ENCODE peak calls at places on chromosome 11, in eight cellular contexts. R is adipocyte, U is mammary epithelial cell, I is upper lobe of right lung, P is colonic mucosa, G is NB4, H is cardiac fibroblast, X is heart right ventricle. B is an unnamed sample.

GRCh38 chr11:130478204-130478701 is 29.8 kb downstream of the ADAMTS15 start:
- DNase-seq in R (peak; percentile 88), U (peak; percentile 33), I (no peak), P (peak; percentile 66), G (no peak), H (peak; percentile 95), X (peak; percentile 81), B (peak; percentile 75)

GRCh38 chr11:14611939-14612338 is 31.7 kb upstream of the PDE3B start:
- DNase-seq in R (no peak), U (no peak), I (no peak), P (no peak), G (peak; percentile 73), H (no peak), X (no peak), B (no peak)

GRCh38 chr11:11027271-11027670 is 169.4 kb upstream of the ZBED5 start:
- DNase-seq in R (peak; percentile 67), U (peak; percentile 83), I (no peak), P (no peak), G (no peak), H (peak; percentile 86), X (no peak), B (no peak)

GRCh38 chr11:11849127-11849746 is 7.5 kb downstream of the USP47 start:
- DNase-seq in R (peak; percentile 37), U (peak; percentile 62), I (no peak), P (peak; percentile 63), G (peak; percentile 81), H (peak; percentile 81), X (peak; percentile 62), B (peak; percentile 42)

GRCh38 chr11:20261526-20261925 is 101.3 kb upstream of the DBX1 start:
- DNase-seq in R (no peak), U (no peak), I (no peak), P (no peak), G (no peak), H (peak; percentile 6), X (no peak), B (no peak)

GRCh38 chr11:36774603-36775002 is 176.6 kb upstream of the RAG2 start:
- DNase-seq in R (peak; percentile 2), U (peak; percentile 92), I (no peak), P (no peak), G (no peak), H (peak; percentile 64), X (no peak), B (no peak)

GRCh38 chr11:15912825-15913224 is 443.5 kb downstream of the SOX6 start:
- DNase-seq in R (no peak), U (no peak), I (peak; percentile 39), P (no peak), G (no peak), H (no peak), X (no peak), B (no peak)

GRCh38 chr11:91396243-91397133 is 828.1 kb upstream of the FAT3 start:
- DNase-seq in R (no peak), U (no peak), I (no peak), P (no peak), G (no peak), H (peak; percentile 1), X (no peak), B (peak; percentile 93)

GRCh38 chr11:71501071-71501985 is 25.7 kb upstream of the KRTAP5-7 start:
- DNase-seq in R (no peak), U (no peak), I (no peak), P (no peak), G (no peak), H (no peak), X (no peak), B (no peak)

GRCh38 chr11:22666700-22667439 is 459 bp downstream of the GAS2 start:
- DNase-seq in R (peak; percentile 35), U (no peak), I (peak; percentile 68), P (peak; percentile 21), G (no peak), H (peak; percentile 6), X (peak; percentile 33), B (no peak)

GRCh38 chr11:15769203-15769602 is 587.1 kb downstream of the SOX6 start:
- DNase-seq in R (no peak), U (peak; percentile 46), I (peak; percentile 56), P (peak; percentile 77), G (no peak), H (no peak), X (no peak), B (peak; percentile 44)

GRCh38 chr11:133526790-133527189 is 5.5 kb downstream of the OPCML start:
- DNase-seq in R (no peak), U (no peak), I (no peak), P (no peak), G (no peak), H (no peak), X (peak; percentile 35), B (no peak)

GRCh38 chr11:20059587-20060021 is 100.7 kb downstream of the DBX1 start:
- DNase-seq in R (peak; percentile 34), U (no peak), I (no peak), P (no peak), G (no peak), H (peak; percentile 36), X (no peak), B (no peak)

GRCh38 chr11:121389651-121390050 is 62.5 kb upstream of the SORL1 start:
- DNase-seq in R (no peak), U (no peak), I (no peak), P (no peak), G (no peak), H (no peak), X (peak; percentile 68), B (no peak)

GRCh38 chr11:33452806-33453205 is 195.6 kb downstream of the HIPK3 start:
- DNase-seq in R (peak; percentile 86), U (peak; percentile 70), I (no peak), P (no peak), G (no peak), H (peak; percentile 87), X (no peak), B (peak; percentile 62)

GRCh38 chr11:93654266-93654665 is 7.2 kb upstream of the CEP295 start:
- DNase-seq in R (no peak), U (no peak), I (no peak), P (no peak), G (no peak), H (no peak), X (no peak), B (no peak)

DNA sequence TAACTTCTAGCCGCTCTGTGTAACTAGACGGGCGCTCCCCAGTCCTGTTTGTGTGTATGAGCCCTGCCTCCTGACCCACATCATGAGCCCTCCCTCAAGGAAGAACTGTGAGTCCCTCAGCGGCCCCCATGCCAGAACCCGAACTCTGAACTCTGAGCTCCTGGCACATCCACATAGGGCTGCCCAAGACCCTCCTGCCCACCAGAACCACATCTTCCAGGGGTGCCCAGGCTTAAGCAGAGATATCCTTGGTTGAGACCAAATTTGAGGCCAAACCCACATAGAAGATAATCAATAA is 3.0 kb downstream of the TRIM29 start:
- DNase-seq in R (no peak), U (no peak), I (peak; percentile 57), P (peak; percentile 9), G (no peak), H (no peak), X (peak; percentile 2), B (no peak)
- H3K4me3 ChIP-seq in R (no peak overlapping the region), U (peak overlapping the region; percentile 96), I (no peak overlapping the region), P (no peak overlapping the region), G (no peak overlapping the region), H (no peak overlapping the region), X (no peak overlapping the region), B (no peak overlapping the region)

DNA sequence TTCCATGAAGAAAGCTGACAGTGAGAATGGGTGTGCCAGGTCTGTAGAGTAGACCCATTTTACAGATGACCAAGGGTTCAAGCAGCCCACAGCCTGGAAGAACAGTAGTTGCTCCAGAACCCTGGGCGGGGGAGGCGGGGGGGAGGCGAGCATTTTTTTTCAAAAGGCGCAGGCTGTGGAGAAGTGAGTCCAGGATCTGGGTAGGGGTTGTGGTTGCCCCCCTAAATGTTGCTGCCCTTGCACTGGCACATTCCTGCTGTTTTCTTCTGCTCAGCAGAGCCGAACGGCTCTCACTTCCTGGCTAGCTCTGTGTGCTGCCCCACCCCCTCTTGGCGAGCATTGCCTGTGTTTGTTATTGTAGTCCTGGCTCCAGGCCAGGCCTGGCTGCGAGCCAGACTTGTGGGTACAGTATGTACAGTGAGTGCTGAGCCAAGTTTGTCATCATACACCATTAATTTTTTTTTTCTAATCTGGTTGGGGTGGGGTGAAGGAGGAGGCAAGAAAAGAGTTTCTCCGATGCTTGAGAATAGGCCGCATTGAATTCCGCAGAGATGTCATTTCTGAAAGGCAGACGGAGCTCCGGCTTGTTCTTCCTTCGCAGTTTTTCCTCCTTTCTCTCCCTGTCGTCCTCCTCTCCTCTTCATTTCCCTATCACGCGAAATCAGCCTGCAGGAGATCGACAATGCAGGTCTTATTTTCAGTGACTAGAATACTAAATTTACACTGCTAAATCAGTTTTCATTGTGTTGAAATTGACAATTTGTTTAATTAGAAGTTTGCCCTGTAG is 100.5 kb downstream of the ZBTB16 start:
- DNase-seq in R (peak; percentile 97), U (peak; percentile 97), I (peak; percentile 99), P (peak; percentile 100), G (peak; percentile 76), H (peak; percentile 99), X (peak; percentile 99), B (peak; percentile 84)
- H3K4me3 ChIP-seq in R (peak overlapping the region; percentile 70), U (peak overlapping the region; percentile 26), I (peak overlapping the region; percentile 19), P (no peak overlapping the region), G (no peak overlapping the region), H (no peak overlapping the region), X (peak overlapping the region; percentile 39), B (no peak overlapping the region)

DNA sequence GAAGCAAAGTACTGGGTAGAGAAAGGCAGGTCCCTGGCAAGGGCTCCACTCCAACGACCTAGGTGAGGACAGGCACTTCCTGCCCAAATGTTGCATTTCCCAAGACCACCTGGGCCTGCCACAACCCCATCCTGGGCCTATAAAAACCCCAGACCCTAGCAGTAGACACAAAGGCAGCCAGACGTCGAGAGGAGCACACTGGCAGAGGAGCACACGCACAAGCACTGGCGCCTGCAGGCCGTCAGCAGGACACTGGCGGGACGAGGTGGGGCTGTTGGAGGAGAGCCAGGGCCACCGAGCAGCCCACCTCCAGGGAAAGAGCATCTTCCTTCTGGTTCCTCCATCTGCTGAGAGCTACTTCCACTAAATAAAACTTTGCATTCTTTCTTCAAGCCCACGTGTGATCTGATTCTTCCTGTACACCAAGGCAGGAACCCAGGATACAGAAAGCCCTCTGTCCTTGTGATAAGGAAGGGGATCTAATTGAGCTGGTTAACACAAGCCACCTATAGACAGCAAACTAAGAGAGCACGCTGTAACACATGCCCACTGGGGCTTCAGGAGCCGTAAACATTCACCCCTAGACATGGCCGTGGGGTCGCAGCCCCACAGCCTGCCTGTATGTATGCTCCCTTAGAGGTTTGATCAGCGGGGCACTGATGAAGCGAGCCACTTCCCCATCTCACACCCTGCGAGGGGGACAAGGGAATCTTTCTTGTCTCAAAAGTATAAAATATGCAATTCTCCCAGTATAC is 89.7 kb upstream of the MTMR2 start:
- DNase-seq in R (no peak), U (no peak), I (no peak), P (no peak), G (peak; percentile 16), H (no peak), X (no peak), B (no peak)
- H3K4me3 ChIP-seq in R (no peak overlapping the region), U (no peak overlapping the region), I (no peak overlapping the region), P (no peak overlapping the region), G (peak overlapping the region; percentile 10), H (no peak overlapping the region), X (no peak overlapping the region), B (no peak overlapping the region)

DNA sequence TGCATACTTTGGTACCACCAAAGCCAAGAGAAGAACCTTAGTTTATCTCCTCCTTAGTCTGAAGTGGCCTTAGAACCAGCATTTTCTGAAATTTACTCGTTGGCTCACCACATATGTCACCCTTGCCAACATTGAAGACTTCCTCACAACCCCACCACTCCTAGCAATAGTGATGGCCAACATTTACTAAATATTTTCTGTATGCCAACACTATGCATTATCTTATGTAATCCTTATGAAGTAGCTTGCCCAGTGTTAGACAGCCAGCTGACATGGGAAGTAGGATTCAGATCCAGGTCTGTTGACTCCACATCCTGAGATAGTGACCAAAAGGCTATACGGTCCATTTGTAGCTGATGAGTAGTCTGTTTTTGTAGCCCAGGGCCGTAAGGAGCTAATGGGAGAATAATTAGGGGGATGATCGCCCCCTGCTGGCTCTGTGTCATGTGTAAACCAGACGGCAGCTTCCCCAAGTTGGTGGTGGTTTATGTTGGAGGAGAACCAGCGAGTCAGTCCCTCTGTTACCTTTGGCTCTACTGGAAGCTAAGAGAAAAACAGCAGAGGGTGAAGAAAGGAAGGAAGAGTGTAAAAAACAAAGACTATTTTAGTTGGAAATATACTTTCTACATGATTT is 120.5 kb upstream of the RASSF10 start:
- DNase-seq in R (peak; percentile 91), U (peak; percentile 69), I (peak; percentile 85), P (peak; percentile 86), G (peak; percentile 74), H (peak; percentile 96), X (peak; percentile 90), B (peak; percentile 41)
- H3K4me3 ChIP-seq in R (peak overlapping the region; percentile 48), U (no peak overlapping the region), I (no peak overlapping the region), P (no peak overlapping the region), G (no peak overlapping the region), H (no peak overlapping the region), X (no peak overlapping the region), B (no peak overlapping the region)

B was measured in PC-9.